ENCODE peak calls at places on chromosomes 12 and 14, in six cellular contexts. L is brain microvascular endothelial cell, C is iPS DF 19.7, X is LHCN-M2, W is RPMI7951, Q is anterior cingulate cortex. R is an unnamed sample.

GRCh38 chr12:7146906-7147305 is 16.7 kb downstream of the CLSTN3 start:
- DNase-seq in L (no peak), C (no peak), X (no peak), W (no peak), Q (no peak), R (peak)

GRCh38 chr12:57342207-57342691 is 88.6 kb downstream of the R3HDM2 start:
- DNase-seq in L (peak), C (peak), X (peak), W (no peak), Q (peak), R (no peak)

GRCh38 chr12:54684636-54685630 is 36.8 kb upstream of the DCD start:
- DNase-seq in L (no peak), C (no peak), X (no peak), W (no peak), Q (no peak), R (no peak)

GRCh38 chr14:39428118-39428517 is 4.1 kb downstream of the FBXO33 start:
- DNase-seq in L (no peak), C (no peak), X (no peak), W (no peak), Q (no peak), R (no peak)

GRCh38 chr12:127145929-127146789 is 1120.8 kb upstream of the TMEM132C start:
- DNase-seq in L (peak), C (no peak), X (no peak), W (peak), Q (peak), R (no peak)

GRCh38 chr14:33186656-33187055 is 248.0 kb downstream of the NPAS3 start:
- DNase-seq in L (no peak), C (no peak), X (peak), W (no peak), Q (no peak), R (no peak)

GRCh38 chr14:22567437-22567836 is 21.6 kb downstream of the DAD1 start:
- DNase-seq in L (no peak), C (no peak), X (no peak), W (no peak), Q (no peak), R (no peak)

GRCh38 chr14:74697543-74697942 is 15.3 kb downstream of the AREL1 start:
- DNase-seq in L (peak), C (no peak), X (peak), W (peak), Q (no peak), R (no peak)

GRCh38 chr14:74400328-74400727 is 25.7 kb downstream of the SYNDIG1L start:
- DNase-seq in L (peak), C (no peak), X (peak), W (peak), Q (no peak), R (no peak)

GRCh38 chr14:104353221-104353920 is 215.0 kb downstream of the KIF26A start:
- DNase-seq in L (no peak), C (no peak), X (no peak), W (no peak), Q (no peak), R (peak)

GRCh38 chr12:69024413-69024812 is 91.4 kb upstream of the CPM start:
- DNase-seq in L (no peak), C (no peak), X (no peak), W (no peak), Q (no peak), R (no peak)

GRCh38 chr14:94383777-94384176 is 4.6 kb downstream of the SERPINA1 start:
- DNase-seq in L (no peak), C (no peak), X (no peak), W (no peak), Q (no peak), R (peak)

GRCh38 chr12:1474567-1475153 is 119.7 kb downstream of the FBXL14 start:
- DNase-seq in L (peak), C (no peak), X (peak), W (peak), Q (no peak), R (no peak)

GRCh38 chr14:49497725-49498348 is 88.3 kb downstream of the RPS29 start:
- DNase-seq in L (peak), C (no peak), X (peak), W (peak), Q (no peak), R (no peak)

GRCh38 chr14:41604793-41605534 is 1.7 kb upstream of the LRFN5 start:
- DNase-seq in L (no peak), C (no peak), X (no peak), W (no peak), Q (peak), R (no peak)

GRCh38 chr12:31742891-31743290 is 14.1 kb upstream of the AMN1 start:
- DNase-seq in L (no peak), C (no peak), X (no peak), W (no peak), Q (no peak), R (no peak)

GRCh38 chr12:80087486-80088213 is 11.7 kb upstream of the OTOGL start:
- DNase-seq in L (no peak), C (no peak), X (no peak), W (no peak), Q (no peak), R (no peak)

R was measured in coronary artery.